ENCODE peak calls at places on chromosomes 5 and 9, in six cellular contexts. B is A549, A is K562, D is GM12878, N is HepG2, O is H1. K is an unnamed sample.

GRCh38 chr9:19127881-19128719 is 808 bp upstream of the PLIN2 start:
- DNase-seq in B (no peak), A (no peak), D (no peak), N (no peak), O (no peak), K (peak; percentile 67)

GRCh38 chr5:76403963-76404693 is 1.0 kb downstream of the IQGAP2 start:
- DNase-seq in B (peak; percentile 6), A (peak; percentile 45), D (peak; percentile 60), N (peak; percentile 96), O (peak; percentile 73), K (no peak)

GRCh38 chr9:89440951-89441654 is 56.8 kb downstream of the SEMA4D start:
- DNase-seq in B (no peak), A (no peak), D (no peak), N (no peak), O (no peak), K (no peak)

GRCh38 chr5:140608730-140609520 is 24.1 kb downstream of the CD14 start:
- DNase-seq in B (no peak), A (no peak), D (no peak), N (no peak), O (no peak), K (no peak)

GRCh38 chr9:136846376-136847064 is 2.7 kb upstream of the PHPT1 start:
- DNase-seq in B (no peak), A (no peak), D (no peak), N (no peak), O (no peak), K (no peak)

GRCh38 chr9:8297047-8297446 is 497.5 kb upstream of the DMAC1 start:
- DNase-seq in B (no peak), A (no peak), D (no peak), N (no peak), O (no peak), K (no peak)

GRCh38 chr9:98807070-98807810 is at the start of gene GALNT12:
- DNase-seq in B (peak; percentile 52), A (peak; percentile 86), D (no peak), N (no peak), O (no peak), K (peak; percentile 86)

GRCh38 chr9:20297646-20298084 is 324.6 kb downstream of the MLLT3 start:
- DNase-seq in B (no peak), A (no peak), D (no peak), N (no peak), O (no peak), K (no peak)

GRCh38 chr5:149470942-149471341 is 80.3 kb downstream of the CSNK1A1 start:
- DNase-seq in B (no peak), A (no peak), D (no peak), N (no peak), O (no peak), K (no peak)

GRCh38 chr5:172905771-172906170 is 53.5 kb upstream of the RPL26L1 start:
- DNase-seq in B (no peak), A (no peak), D (no peak), N (no peak), O (no peak), K (no peak)

GRCh38 chr9:32500768-32501167 is 25.2 kb downstream of the RIGI start:
- DNase-seq in B (peak; percentile 29), A (no peak), D (no peak), N (peak; percentile 12), O (no peak), K (no peak)

GRCh38 chr5:141662028-141662427 is 10.8 kb upstream of the FCHSD1 start:
- DNase-seq in B (no peak), A (no peak), D (no peak), N (no peak), O (no peak), K (no peak)

GRCh38 chr5:141655020-141655419 is 3.8 kb upstream of the FCHSD1 start:
- DNase-seq in B (no peak), A (no peak), D (no peak), N (no peak), O (no peak), K (no peak)

GRCh38 chr5:141656396-141656795 is 5.2 kb upstream of the FCHSD1 start:
- DNase-seq in B (no peak), A (no peak), D (no peak), N (no peak), O (no peak), K (no peak)

GRCh38 chr5:141654298-141654697 is 3.1 kb upstream of the FCHSD1 start:
- DNase-seq in B (no peak), A (no peak), D (no peak), N (no peak), O (no peak), K (no peak)

DNA sequence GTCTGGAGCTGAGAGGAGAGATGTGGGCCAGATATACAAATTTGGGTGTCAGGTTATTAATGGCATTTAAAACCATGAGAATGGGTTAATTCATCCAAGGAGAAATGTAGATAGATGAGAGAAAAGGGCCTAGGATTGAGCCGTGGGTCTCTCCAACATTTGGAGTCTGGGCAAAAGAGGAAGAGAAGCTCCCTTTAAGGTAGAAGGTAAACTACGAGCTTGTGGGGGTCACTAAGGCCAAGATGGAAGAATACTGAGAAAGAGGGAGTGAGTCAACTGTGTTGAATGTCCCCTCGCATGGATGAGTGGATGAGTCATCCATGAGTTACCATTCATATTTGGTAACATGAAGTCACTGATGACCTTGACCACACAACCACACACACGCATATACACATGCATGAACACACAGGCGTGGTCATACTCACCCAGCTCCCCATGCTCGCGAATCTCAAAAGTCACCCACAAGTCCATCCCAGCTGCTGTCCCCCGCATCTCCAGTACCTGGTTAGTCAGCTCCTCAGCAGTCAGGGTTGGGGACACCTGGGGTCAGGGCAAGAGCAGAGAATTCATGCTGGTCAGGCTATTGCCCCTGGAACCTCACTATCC is 6.8 kb upstream of the FCHSD1 start:
- DNase-seq in B (peak; percentile 63), A (peak; percentile 62), D (no peak), N (peak; percentile 65), O (no peak), K (no peak)
- TF ChIP-seq CHD2 in B (no peak), A (no peak), D (no peak), N (no peak), O (no peak), K (no peak)

GRCh38 chr9:87684627-87685204 is 41.2 kb upstream of the CTSL start:
- DNase-seq in B (peak; percentile 73), A (peak; percentile 64), D (no peak), N (peak; percentile 19), O (no peak), K (peak; percentile 77)
- TF ChIP-seq CHD2 in B (no peak), A (no peak), D (no peak), N (no peak), O (no peak), K (no peak)

GRCh38 chr5:133531634-133532033 is 80.7 kb downstream of the FSTL4 start:
- DNase-seq in B (no peak), A (no peak), D (no peak), N (no peak), O (no peak), K (no peak)

GRCh38 chr5:133533541-133533940 is 78.8 kb downstream of the FSTL4 start:
- DNase-seq in B (no peak), A (no peak), D (no peak), N (no peak), O (no peak), K (no peak)

GRCh38 chr5:133530270-133530669 is 82.1 kb downstream of the FSTL4 start:
- DNase-seq in B (no peak), A (no peak), D (no peak), N (no peak), O (no peak), K (no peak)

GRCh38 chr5:133528841-133529240 is 83.5 kb downstream of the FSTL4 start:
- DNase-seq in B (no peak), A (no peak), D (no peak), N (no peak), O (no peak), K (no peak)

GRCh38 chr5:133531178-133531577 is 81.2 kb downstream of the FSTL4 start:
- DNase-seq in B (no peak), A (no peak), D (no peak), N (no peak), O (no peak), K (no peak)
- TF ChIP-seq CHD2 in B (no peak), A (no peak), D (no peak), N (no peak), O (no peak), K (no peak)

GRCh38 chr5:74465724-74466123 is 174.8 kb downstream of the ENC1 start:
- DNase-seq in B (no peak), A (no peak), D (no peak), N (no peak), O (no peak), K (no peak)
- TF ChIP-seq CHD2 in B (no peak), A (no peak), D (no peak), N (no peak), O (no peak), K (no peak)

GRCh38 chr5:82640901-82641300 is 362.7 kb upstream of the RPS23 start:
- DNase-seq in B (no peak), A (no peak), D (no peak), N (no peak), O (no peak), K (no peak)
- TF ChIP-seq CHD2 in B (no peak), A (no peak), D (no peak), N (no peak), O (no peak), K (no peak)

GRCh38 chr9:128902351-128903078 is 18.3 kb upstream of the PHYHD1 start:
- DNase-seq in B (no peak), A (no peak), D (no peak), N (no peak), O (no peak), K (no peak)
- TF ChIP-seq CHD2 in B (no peak), A (no peak), D (no peak), N (no peak), O (no peak), K (no peak)

GRCh38 chr5:103473725-103474124 is 88.9 kb downstream of the NUDT12 start:
- DNase-seq in B (no peak), A (no peak), D (no peak), N (no peak), O (no peak), K (no peak)

GRCh38 chr5:103474671-103475070 is 87.9 kb downstream of the NUDT12 start:
- DNase-seq in B (no peak), A (no peak), D (no peak), N (no peak), O (no peak), K (no peak)

GRCh38 chr5:103475629-103476240 is 86.9 kb downstream of the NUDT12 start:
- DNase-seq in B (peak; percentile 33), A (peak; percentile 34), D (no peak), N (peak; percentile 21), O (no peak), K (peak; percentile 9)

GRCh38 chr5:103469288-103470065 is 93.1 kb downstream of the NUDT12 start:
- DNase-seq in B (no peak), A (no peak), D (no peak), N (no peak), O (no peak), K (no peak)

DNA sequence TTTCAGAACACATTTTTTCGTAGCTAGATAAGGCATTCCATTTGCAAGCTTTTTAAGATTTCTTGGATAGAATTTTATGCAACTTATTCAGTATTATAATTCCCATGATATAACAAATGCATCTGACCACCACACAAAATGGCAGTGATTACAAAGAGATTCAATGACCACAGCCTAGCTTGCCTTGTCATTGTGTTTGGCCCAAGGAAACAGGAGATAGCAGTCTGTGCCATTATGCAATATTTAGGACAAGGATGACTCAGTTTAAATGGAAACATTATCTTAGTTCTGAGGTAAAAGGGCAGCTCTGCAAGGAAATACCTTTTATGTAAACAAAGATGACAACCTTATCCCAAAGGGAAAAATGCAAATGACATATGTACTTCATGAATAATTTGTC is 89.8 kb downstream of the NUDT12 start:
- DNase-seq in B (peak; percentile 3), A (peak; percentile 24), D (no peak), N (peak; percentile 25), O (no peak), K (no peak)
- TF ChIP-seq CHD2 in B (no peak), A (no peak), D (no peak), N (no peak), O (no peak), K (no peak)

GRCh38 chr5:79495311-79495710 is 18.6 kb downstream of the HOMER1 start:
- DNase-seq in B (no peak), A (no peak), D (no peak), N (peak; percentile 36), O (no peak), K (no peak)
- TF ChIP-seq CHD2 in B (no peak), A (no peak), D (no peak), N (no peak), O (no peak), K (no peak)